ENCODE peak calls at places on chromosomes 3 and 15, in five cellular contexts. One of them, this sample, is unnamed.

GRCh38 chr3:131338948-131339640 is 42.5 kb upstream of the NUDT16 start:
- DNase-seq in activated B cell treated with CpG ODN at 0.5 μM for 24 hours: no peak
- DNase-seq in right lobe of liver: no peak
- DNase-seq in B cell: no peak
- DNase-seq in mesothelial cell of epicardium: no peak
- DNase-seq in this sample: no peak

GRCh38 chr3:125202197-125202596 is 10.4 kb downstream of the SLC12A8 start:
- DNase-seq in activated B cell treated with CpG ODN at 0.5 μM for 24 hours: no peak
- DNase-seq in right lobe of liver: no peak
- DNase-seq in B cell: no peak
- DNase-seq in mesothelial cell of epicardium: no peak
- DNase-seq in this sample: peak

GRCh38 chr15:88730751-88731150 is 72.5 kb upstream of the ACAN start:
- DNase-seq in B cell: no peak
- DNase-seq in activated B cell treated with CpG ODN at 0.5 μM for 24 hours: no peak
- DNase-seq in mesothelial cell of epicardium: no peak
- DNase-seq in right lobe of liver: no peak
- DNase-seq in this sample: no peak

GRCh38 chr3:59873576-59874230 is 823.9 kb upstream of the CFAP20DC start:
- DNase-seq in right lobe of liver: no peak
- DNase-seq in mesothelial cell of epicardium: no peak
- DNase-seq in B cell: no peak
- DNase-seq in activated B cell treated with CpG ODN at 0.5 μM for 24 hours: no peak
- DNase-seq in this sample: peak

GRCh38 chr3:20043398-20043797 is 3.2 kb downstream of the KAT2B start:
- DNase-seq in mesothelial cell of epicardium: no peak
- DNase-seq in activated B cell treated with CpG ODN at 0.5 μM for 24 hours: peak
- DNase-seq in right lobe of liver: peak
- DNase-seq in B cell: peak
- DNase-seq in this sample: peak

GRCh38 chr15:65964792-65965433 is 95.6 kb downstream of the RAB11A start:
- DNase-seq in right lobe of liver: no peak
- DNase-seq in mesothelial cell of epicardium: no peak
- DNase-seq in activated B cell treated with CpG ODN at 0.5 μM for 24 hours: no peak
- DNase-seq in B cell: no peak
- DNase-seq in this sample: no peak

GRCh38 chr3:185280572-185281365 is 26.9 kb upstream of the EHHADH start:
- DNase-seq in mesothelial cell of epicardium: no peak
- DNase-seq in right lobe of liver: no peak
- DNase-seq in activated B cell treated with CpG ODN at 0.5 μM for 24 hours: no peak
- DNase-seq in B cell: peak
- DNase-seq in this sample: peak

GRCh38 chr3:13839766-13840340 is 40.0 kb downstream of the WNT7A start:
- DNase-seq in mesothelial cell of epicardium: no peak
- DNase-seq in right lobe of liver: no peak
- DNase-seq in B cell: no peak
- DNase-seq in activated B cell treated with CpG ODN at 0.5 μM for 24 hours: no peak
- DNase-seq in this sample: no peak

GRCh38 chr3:188458761-188459160 is 304.8 kb downstream of the LPP start:
- DNase-seq in mesothelial cell of epicardium: no peak
- DNase-seq in right lobe of liver: no peak
- DNase-seq in B cell: no peak
- DNase-seq in activated B cell treated with CpG ODN at 0.5 μM for 24 hours: no peak
- DNase-seq in this sample: no peak

GRCh38 chr3:153028336-153028735 is 133.7 kb upstream of the RAP2B start:
- DNase-seq in mesothelial cell of epicardium: no peak
- DNase-seq in activated B cell treated with CpG ODN at 0.5 μM for 24 hours: no peak
- DNase-seq in right lobe of liver: no peak
- DNase-seq in B cell: no peak
- DNase-seq in this sample: no peak

GRCh38 chr15:78247895-78248294 is 13.5 kb upstream of the ACSBG1 start:
- DNase-seq in mesothelial cell of epicardium: no peak
- DNase-seq in right lobe of liver: no peak
- DNase-seq in activated B cell treated with CpG ODN at 0.5 μM for 24 hours: no peak
- DNase-seq in B cell: no peak
- DNase-seq in this sample: no peak

GRCh38 chr3:194640829-194641228 is 7.6 kb upstream of the TMEM44 start:
- DNase-seq in B cell: peak
- DNase-seq in mesothelial cell of epicardium: no peak
- DNase-seq in right lobe of liver: no peak
- DNase-seq in activated B cell treated with CpG ODN at 0.5 μM for 24 hours: no peak
- DNase-seq in this sample: no peak

GRCh38 chr15:29045717-29046116 is 159.9 kb downstream of the APBA2 start:
- DNase-seq in B cell: no peak
- DNase-seq in right lobe of liver: no peak
- DNase-seq in mesothelial cell of epicardium: no peak
- DNase-seq in activated B cell treated with CpG ODN at 0.5 μM for 24 hours: no peak
- DNase-seq in this sample: no peak

GRCh38 chr3:13011369-13012227 is 61.6 kb downstream of the IQSEC1 start:
- DNase-seq in activated B cell treated with CpG ODN at 0.5 μM for 24 hours: peak
- DNase-seq in mesothelial cell of epicardium: no peak
- DNase-seq in B cell: peak
- DNase-seq in right lobe of liver: no peak
- DNase-seq in this sample: peak

GRCh38 chr3:58659051-58659675 is 7.4 kb downstream of the FAM3D start:
- DNase-seq in right lobe of liver: peak
- DNase-seq in mesothelial cell of epicardium: no peak
- DNase-seq in activated B cell treated with CpG ODN at 0.5 μM for 24 hours: no peak
- DNase-seq in B cell: no peak
- DNase-seq in this sample: no peak

GRCh38 chr3:57006949-57007419 is 53.5 kb upstream of the SPATA12 start:
- DNase-seq in B cell: no peak
- DNase-seq in mesothelial cell of epicardium: no peak
- DNase-seq in right lobe of liver: no peak
- DNase-seq in activated B cell treated with CpG ODN at 0.5 μM for 24 hours: no peak
- DNase-seq in this sample: no peak

GRCh38 chr3:128999104-128999503 is 2.0 kb upstream of the EFCC1 start:
- DNase-seq in right lobe of liver: no peak
- DNase-seq in activated B cell treated with CpG ODN at 0.5 μM for 24 hours: no peak
- DNase-seq in mesothelial cell of epicardium: no peak
- DNase-seq in B cell: no peak
- DNase-seq in this sample: no peak

GRCh38 chr3:43773273-43774104 is 82.8 kb downstream of the ABHD5 start:
- DNase-seq in right lobe of liver: peak
- DNase-seq in activated B cell treated with CpG ODN at 0.5 μM for 24 hours: no peak
- DNase-seq in B cell: no peak
- DNase-seq in mesothelial cell of epicardium: no peak
- DNase-seq in this sample: no peak

GRCh38 chr3:99999541-99999940 is 114.8 kb downstream of the FILIP1L start:
- DNase-seq in right lobe of liver: no peak
- DNase-seq in activated B cell treated with CpG ODN at 0.5 μM for 24 hours: no peak
- DNase-seq in B cell: no peak
- DNase-seq in mesothelial cell of epicardium: no peak
- DNase-seq in this sample: no peak

GRCh38 chr15:70258369-70259029 is 160.8 kb upstream of the TLE3 start:
- DNase-seq in activated B cell treated with CpG ODN at 0.5 μM for 24 hours: no peak
- DNase-seq in right lobe of liver: no peak
- DNase-seq in B cell: peak
- DNase-seq in mesothelial cell of epicardium: no peak
- DNase-seq in this sample: no peak

GRCh38 chr3:13224967-13225366 is 151.7 kb upstream of the IQSEC1 start:
- DNase-seq in B cell: no peak
- DNase-seq in activated B cell treated with CpG ODN at 0.5 μM for 24 hours: no peak
- DNase-seq in right lobe of liver: no peak
- DNase-seq in mesothelial cell of epicardium: no peak
- DNase-seq in this sample: no peak

GRCh38 chr3:134656211-134656800 is 5.5 kb upstream of the KY start:
- DNase-seq in right lobe of liver: no peak
- DNase-seq in activated B cell treated with CpG ODN at 0.5 μM for 24 hours: no peak
- DNase-seq in mesothelial cell of epicardium: no peak
- DNase-seq in B cell: no peak
- DNase-seq in this sample: no peak

GRCh38 chr3:7144696-7145308 is 283.9 kb downstream of the GRM7 start:
- DNase-seq in right lobe of liver: no peak
- DNase-seq in activated B cell treated with CpG ODN at 0.5 μM for 24 hours: no peak
- DNase-seq in mesothelial cell of epicardium: no peak
- DNase-seq in B cell: no peak
- DNase-seq in this sample: peak

GRCh38 chr3:38461086-38461390 is 7.3 kb downstream of the ACVR2B start:
- DNase-seq in B cell: no peak
- DNase-seq in activated B cell treated with CpG ODN at 0.5 μM for 24 hours: no peak
- DNase-seq in right lobe of liver: no peak
- DNase-seq in mesothelial cell of epicardium: no peak
- DNase-seq in this sample: no peak

GRCh38 chr3:130390079-130390478 is 44.6 kb downstream of the COL6A5 start:
- DNase-seq in B cell: no peak
- DNase-seq in mesothelial cell of epicardium: no peak
- DNase-seq in right lobe of liver: no peak
- DNase-seq in activated B cell treated with CpG ODN at 0.5 μM for 24 hours: no peak
- DNase-seq in this sample: no peak

GRCh38 chr3:185688808-185689207 is 102.7 kb downstream of the SENP2 start:
- DNase-seq in right lobe of liver: no peak
- DNase-seq in B cell: no peak
- DNase-seq in activated B cell treated with CpG ODN at 0.5 μM for 24 hours: no peak
- DNase-seq in mesothelial cell of epicardium: no peak
- DNase-seq in this sample: no peak

GRCh38 chr3:125119752-125120369 is 64.1 kb upstream of the HEG1 start:
- DNase-seq in B cell: no peak
- DNase-seq in activated B cell treated with CpG ODN at 0.5 μM for 24 hours: no peak
- DNase-seq in right lobe of liver: no peak
- DNase-seq in mesothelial cell of epicardium: no peak
- DNase-seq in this sample: peak

GRCh38 chr15:74228723-74229081 is 7.4 kb upstream of the CCDC33 start:
- DNase-seq in mesothelial cell of epicardium: no peak
- DNase-seq in right lobe of liver: no peak
- DNase-seq in B cell: no peak
- DNase-seq in activated B cell treated with CpG ODN at 0.5 μM for 24 hours: no peak
- DNase-seq in this sample: no peak

GRCh38 chr15:56371495-56372147 is 6.4 kb downstream of the TEX9 start:
- DNase-seq in activated B cell treated with CpG ODN at 0.5 μM for 24 hours: no peak
- DNase-seq in right lobe of liver: no peak
- DNase-seq in mesothelial cell of epicardium: no peak
- DNase-seq in B cell: peak
- DNase-seq in this sample: peak

GRCh38 chr3:155963557-155963956 is 93.1 kb downstream of the GMPS start:
- DNase-seq in right lobe of liver: no peak
- DNase-seq in B cell: no peak
- DNase-seq in activated B cell treated with CpG ODN at 0.5 μM for 24 hours: no peak
- DNase-seq in mesothelial cell of epicardium: no peak
- DNase-seq in this sample: no peak

GRCh38 chr3:12198301-12198700 is 39.6 kb upstream of the TIMP4 start:
- DNase-seq in right lobe of liver: no peak
- DNase-seq in activated B cell treated with CpG ODN at 0.5 μM for 24 hours: no peak
- DNase-seq in mesothelial cell of epicardium: no peak
- DNase-seq in B cell: no peak
- DNase-seq in this sample: no peak

GRCh38 chr3:68861521-68861920 is 70.8 kb downstream of the TAFA4 start:
- DNase-seq in mesothelial cell of epicardium: no peak
- DNase-seq in activated B cell treated with CpG ODN at 0.5 μM for 24 hours: no peak
- DNase-seq in right lobe of liver: no peak
- DNase-seq in B cell: no peak
- DNase-seq in this sample: no peak

GRCh38 chr3:13590841-13591515 is 42.1 kb downstream of the FBLN2 start:
- DNase-seq in right lobe of liver: no peak
- DNase-seq in B cell: no peak
- DNase-seq in mesothelial cell of epicardium: no peak
- DNase-seq in activated B cell treated with CpG ODN at 0.5 μM for 24 hours: no peak
- DNase-seq in this sample: no peak

GRCh38 chr3:38829404-38829803 is 13.4 kb upstream of the SCN10A start:
- DNase-seq in right lobe of liver: no peak
- DNase-seq in mesothelial cell of epicardium: no peak
- DNase-seq in activated B cell treated with CpG ODN at 0.5 μM for 24 hours: no peak
- DNase-seq in B cell: no peak
- DNase-seq in this sample: no peak

DNA sequence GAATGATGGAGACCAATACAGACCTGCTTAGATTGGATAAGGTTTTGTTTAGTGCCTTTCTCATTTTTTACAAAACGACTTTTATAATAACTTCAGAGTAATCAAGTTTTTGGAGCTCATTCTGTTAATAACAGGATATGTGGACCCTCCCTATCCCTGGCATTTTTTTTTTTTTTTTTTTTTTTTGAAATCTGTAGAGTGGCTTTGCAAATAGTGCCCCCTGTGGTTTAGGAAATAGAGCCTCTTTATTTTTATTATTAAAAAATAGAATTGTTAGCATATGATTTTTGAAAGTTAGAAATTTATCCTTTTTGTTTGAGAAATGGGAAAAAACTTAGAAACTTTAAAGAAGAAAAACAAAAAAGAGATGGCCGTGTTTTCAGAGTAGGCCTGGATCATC is 11.4 kb downstream of the SKIL start:
- DNase-seq in B cell: no peak
- DNase-seq in right lobe of liver: no peak
- DNase-seq in mesothelial cell of epicardium: no peak
- DNase-seq in activated B cell treated with CpG ODN at 0.5 μM for 24 hours: no peak
- DNase-seq in this sample: no peak
- TF ChIP-seq CTCF in B cell: peak
- TF ChIP-seq CTCF in right lobe of liver: no peak
- TF ChIP-seq CTCF in mesothelial cell of epicardium: peak
- TF ChIP-seq CTCF in activated B cell treated with CpG ODN at 0.5 μM for 24 hours: no peak
- TF ChIP-seq CTCF in this sample: no peak

GRCh38 chr15:60364306-60364924 is 33.4 kb downstream of the ANXA2 start:
- DNase-seq in activated B cell treated with CpG ODN at 0.5 μM for 24 hours: no peak
- DNase-seq in right lobe of liver: no peak
- DNase-seq in B cell: no peak
- DNase-seq in mesothelial cell of epicardium: no peak
- DNase-seq in this sample: no peak
- TF ChIP-seq CTCF in activated B cell treated with CpG ODN at 0.5 μM for 24 hours: no peak
- TF ChIP-seq CTCF in right lobe of liver: no peak
- TF ChIP-seq CTCF in B cell: no peak
- TF ChIP-seq CTCF in mesothelial cell of epicardium: no peak
- TF ChIP-seq CTCF in this sample: no peak

GRCh38 chr15:48520376-48521155 is 124.9 kb downstream of the FBN1 start:
- DNase-seq in activated B cell treated with CpG ODN at 0.5 μM for 24 hours: no peak
- DNase-seq in right lobe of liver: no peak
- DNase-seq in mesothelial cell of epicardium: no peak
- DNase-seq in B cell: no peak
- DNase-seq in this sample: no peak
- TF ChIP-seq CTCF in activated B cell treated with CpG ODN at 0.5 μM for 24 hours: no peak
- TF ChIP-seq CTCF in right lobe of liver: no peak
- TF ChIP-seq CTCF in mesothelial cell of epicardium: no peak
- TF ChIP-seq CTCF in B cell: no peak
- TF ChIP-seq CTCF in this sample: no peak

DNA sequence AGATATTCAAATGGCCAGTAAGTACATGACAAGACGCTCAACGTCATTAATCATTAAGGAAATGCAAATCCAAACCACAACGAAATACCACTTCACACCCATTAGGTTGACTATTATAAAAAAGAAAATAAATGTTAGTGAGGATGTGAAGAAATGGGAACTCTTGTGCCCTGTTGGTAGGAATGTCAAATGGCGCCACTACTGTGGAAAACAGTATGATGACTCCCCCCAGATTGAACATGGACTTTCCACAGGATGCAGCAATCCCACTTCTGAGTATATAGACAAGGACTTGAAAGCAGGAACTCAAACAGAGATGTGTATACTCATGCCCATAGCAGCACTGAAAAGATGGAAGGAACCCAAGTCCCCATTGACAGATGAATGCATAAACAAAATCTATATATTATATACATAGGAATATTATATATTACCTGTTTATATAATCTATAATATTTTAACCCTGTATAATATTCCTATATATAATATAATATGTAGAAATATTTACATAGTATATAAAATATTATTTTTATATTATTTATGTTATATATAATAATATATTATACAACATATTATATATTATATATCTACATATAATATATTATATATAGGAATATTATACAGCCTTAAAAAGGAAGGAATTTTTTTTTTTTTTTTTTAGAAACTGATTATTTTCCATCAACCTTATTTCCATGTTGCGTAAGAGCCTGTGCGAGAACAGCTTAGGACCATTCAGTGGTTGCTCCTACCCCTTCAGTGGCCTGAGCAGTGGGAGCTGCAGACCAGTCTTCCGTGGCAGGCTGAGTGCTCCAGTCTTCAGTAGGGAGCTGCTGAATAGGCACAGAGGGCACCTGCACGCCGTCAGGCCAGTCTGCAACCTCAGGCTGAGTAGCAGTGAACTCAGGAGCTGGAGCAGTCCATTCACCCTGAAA is 17.6 kb upstream of the PIGZ start:
- DNase-seq in B cell: no peak
- DNase-seq in mesothelial cell of epicardium: no peak
- DNase-seq in right lobe of liver: no peak
- DNase-seq in activated B cell treated with CpG ODN at 0.5 μM for 24 hours: no peak
- DNase-seq in this sample: no peak
- TF ChIP-seq CTCF in B cell: no peak
- TF ChIP-seq CTCF in mesothelial cell of epicardium: no peak
- TF ChIP-seq CTCF in right lobe of liver: no peak
- TF ChIP-seq CTCF in activated B cell treated with CpG ODN at 0.5 μM for 24 hours: no peak
- TF ChIP-seq CTCF in this sample: no peak

This sample was measured in GM10248.